ENCODE peak calls at places on chromosome 11, in four cellular contexts. F, I, X and B are unnamed samples.

GRCh38 chr11:62909107-62909894 is 11.9 kb downstream of the CHRM1 start:
- DNase-seq in F (peak), I (peak), X (no peak), B (peak)

GRCh38 chr11:1744879-1745700 is 5.3 kb downstream of the IFITM10 start:
- DNase-seq in F (peak), I (no peak), X (peak), B (no peak)

GRCh38 chr11:110121204-110121603 is 28.0 kb downstream of the ZC3H12C start:
- DNase-seq in F (no peak), I (peak), X (no peak), B (peak)

GRCh38 chr11:69000831-69001245 is 12.2 kb downstream of the MRGPRF start:
- DNase-seq in F (peak), I (peak), X (no peak), B (peak)

GRCh38 chr11:94519478-94520084 is 7.3 kb downstream of the C11orf97 start:
- DNase-seq in F (no peak), I (peak), X (no peak), B (peak)

GRCh38 chr11:6203327-6203726 is 2.0 kb upstream of the C11orf42 start:
- DNase-seq in F (no peak), I (no peak), X (no peak), B (no peak)

GRCh38 chr11:131579932-131580387 is 209.5 kb downstream of the NTM start:
- DNase-seq in F (no peak), I (peak), X (no peak), B (no peak)

GRCh38 chr11:126968915-126969314 is 31.7 kb downstream of the KIRREL3 start:
- DNase-seq in F (no peak), I (no peak), X (no peak), B (no peak)

GRCh38 chr11:130121430-130121978 is 38.1 kb upstream of the ST14 start:
- DNase-seq in F (no peak), I (peak), X (no peak), B (peak)

GRCh38 chr11:73389134-73389525 is 12.9 kb downstream of the RELT start:
- DNase-seq in F (no peak), I (no peak), X (no peak), B (no peak)

GRCh38 chr11:91773090-91773489 is 451.5 kb upstream of the FAT3 start:
- DNase-seq in F (no peak), I (no peak), X (no peak), B (peak)

GRCh38 chr11:86809561-86809960 is 9.2 kb downstream of the PRSS23 start:
- DNase-seq in F (no peak), I (no peak), X (no peak), B (no peak)

GRCh38 chr11:68546555-68546954 is 86.0 kb downstream of the PPP6R3 start:
- DNase-seq in F (no peak), I (no peak), X (no peak), B (no peak)

GRCh38 chr11:44771252-44771734 is 44.5 kb downstream of the TSPAN18 start:
- DNase-seq in F (no peak), I (no peak), X (no peak), B (no peak)

GRCh38 chr11:29119691-29120328 is 897.0 kb downstream of the KCNA4 start:
- DNase-seq in F (no peak), I (peak), X (no peak), B (peak)

GRCh38 chr11:12149672-12150225 is 39.4 kb downstream of the MICAL2 start:
- DNase-seq in F (no peak), I (no peak), X (no peak), B (no peak)

GRCh38 chr11:66467034-66467659 is 442 bp downstream of the PELI3 start:
- DNase-seq in F (no peak), I (peak), X (no peak), B (peak)

GRCh38 chr11:112784323-112785073 is 176.7 kb upstream of the NCAM1 start:
- DNase-seq in F (peak), I (peak), X (no peak), B (no peak)

DNA sequence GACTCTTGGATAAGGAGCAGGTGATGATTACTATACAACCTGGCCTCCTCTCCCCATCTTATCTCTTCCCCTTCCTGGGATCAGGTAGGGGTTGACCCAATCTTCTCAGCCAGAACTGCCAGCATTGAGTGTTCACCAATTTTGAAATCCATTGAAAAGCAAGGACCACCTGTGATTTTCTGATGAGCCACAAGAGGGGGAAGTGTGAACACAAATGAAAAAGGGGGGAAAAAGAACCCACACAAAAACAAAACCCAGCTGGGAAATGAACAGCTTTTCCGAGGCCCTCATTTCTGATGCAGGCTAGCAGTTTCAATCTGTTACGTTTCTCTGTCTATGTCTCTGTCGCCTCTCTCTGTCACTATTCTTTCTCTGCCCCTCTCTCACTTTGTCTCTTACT is 161.9 kb downstream of the INSC start:
- DNase-seq in F (no peak), I (peak), X (no peak), B (no peak)
- TF ChIP-seq CTCF in F (no peak), I (peak), X (no peak), B (no peak)

DNA sequence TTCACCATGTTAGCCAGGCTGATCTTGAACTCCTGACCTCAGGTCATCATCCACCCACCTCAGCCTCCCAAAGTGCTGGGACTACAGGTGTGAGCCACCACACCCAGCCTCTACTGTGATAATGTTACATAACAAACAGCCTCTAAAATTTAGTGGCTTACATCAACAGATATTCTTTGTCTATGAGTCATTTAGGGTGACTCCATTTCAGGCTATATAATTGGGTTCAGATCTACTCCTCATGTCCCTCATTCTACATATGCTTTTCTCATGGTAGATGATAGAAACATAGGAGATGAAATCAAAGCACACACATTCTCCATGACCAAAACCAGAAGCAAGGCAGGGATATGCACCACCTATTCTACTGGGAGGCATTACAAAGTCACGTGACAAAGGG is 72.7 kb downstream of the SIK2 start:
- DNase-seq in F (no peak), I (no peak), X (no peak), B (no peak)
- TF ChIP-seq CTCF in F (no peak), I (no peak), X (no peak), B (no peak)

DNA sequence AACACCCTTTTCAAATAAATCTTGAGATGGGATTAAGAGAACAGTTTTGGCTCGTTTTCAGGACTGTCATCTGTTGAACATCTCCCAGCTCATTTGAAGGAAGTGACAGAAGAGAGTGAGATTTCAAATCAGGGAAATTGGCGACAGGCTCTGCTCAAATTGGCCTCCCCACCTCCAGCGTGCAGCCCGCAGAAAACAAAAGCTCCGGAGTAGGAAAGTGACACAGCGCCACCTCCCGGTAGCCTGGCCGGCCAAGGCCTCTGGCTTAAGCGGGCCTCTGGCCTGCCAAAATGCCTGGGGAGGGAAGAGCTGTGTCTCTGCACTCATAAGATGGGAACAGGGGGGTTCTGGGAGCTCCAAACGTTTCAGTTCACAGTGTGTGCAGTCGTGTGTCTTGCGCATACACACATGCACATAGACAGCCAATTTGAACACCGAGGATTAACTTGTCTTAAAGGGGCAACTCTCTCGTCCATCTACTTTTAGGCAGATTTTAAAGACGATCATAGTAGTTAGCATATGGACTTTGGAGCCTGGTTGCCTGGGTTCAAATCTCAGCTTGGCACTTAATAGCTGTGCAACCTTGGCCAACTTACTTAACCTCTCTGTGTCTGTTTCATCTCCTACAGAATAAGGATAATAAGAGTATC is 132.7 kb upstream of the RCN1 start:
- DNase-seq in F (no peak), I (peak), X (no peak), B (peak)
- TF ChIP-seq CTCF in F (no peak), I (peak), X (no peak), B (peak)

GRCh38 chr11:88575876-88576275 is 238.3 kb upstream of the CTSC start:
- DNase-seq in F (no peak), I (no peak), X (no peak), B (peak)

GRCh38 chr11:88579466-88579865 is 241.9 kb upstream of the CTSC start:
- DNase-seq in F (no peak), I (no peak), X (no peak), B (peak)

DNA sequence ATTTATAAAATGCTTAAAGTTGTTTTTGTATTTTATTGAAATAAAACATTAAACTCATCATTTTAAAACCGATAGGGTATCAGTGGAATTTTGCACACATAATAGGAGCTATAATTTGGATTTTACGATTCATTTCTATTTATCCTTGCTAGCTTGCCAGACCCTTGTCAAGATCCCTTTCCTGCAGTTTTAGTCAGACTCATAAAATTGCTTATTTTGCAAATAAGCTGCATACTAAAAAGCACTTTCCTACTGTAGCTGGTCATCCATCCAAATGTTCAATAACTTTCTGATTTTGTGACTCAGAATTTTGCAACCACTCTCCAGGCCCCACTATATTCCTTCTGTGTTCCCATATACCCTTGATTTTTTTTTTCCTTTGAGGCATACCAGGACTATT is 239.2 kb upstream of the CTSC start:
- DNase-seq in F (no peak), I (no peak), X (no peak), B (no peak)
- TF ChIP-seq CTCF in F (no peak), I (no peak), X (no peak), B (no peak)